ENCODE peak calls at places on chromosomes 12 and 14, in five cellular contexts. One of them, this sample, is unnamed.

GRCh38 chr12:32896438-32897275 is at the start of gene PKP2:
- DNase-seq in cardiac muscle cell: peak; percentile 69
- DNase-seq in GM18507: no peak
- DNase-seq in ELF-1: peak; percentile 93
- DNase-seq in B cell: peak; percentile 25
- DNase-seq in this sample: no peak

GRCh38 chr12:43453761-43454160 is 98.2 kb downstream of the ADAMTS20 start:
- DNase-seq in B cell: no peak
- DNase-seq in ELF-1: no peak
- DNase-seq in cardiac muscle cell: no peak
- DNase-seq in GM18507: no peak
- DNase-seq in this sample: no peak

GRCh38 chr14:104101651-104102281 is 16.3 kb downstream of the ASPG start:
- DNase-seq in cardiac muscle cell: no peak
- DNase-seq in GM18507: no peak
- DNase-seq in B cell: no peak
- DNase-seq in ELF-1: no peak
- DNase-seq in this sample: no peak

GRCh38 chr12:9651265-9651729 is 18.2 kb upstream of the CLEC2D start:
- DNase-seq in B cell: peak; percentile 48
- DNase-seq in GM18507: no peak
- DNase-seq in cardiac muscle cell: peak; percentile 76
- DNase-seq in ELF-1: no peak
- DNase-seq in this sample: no peak

GRCh38 chr12:48996794-48997718 is 2.1 kb downstream of the DDN start:
- DNase-seq in cardiac muscle cell: peak; percentile 73
- DNase-seq in ELF-1: peak; percentile 82
- DNase-seq in GM18507: no peak
- DNase-seq in B cell: peak; percentile 87
- DNase-seq in this sample: no peak

GRCh38 chr12:49706351-49707126 is 666 bp downstream of the FMNL3 start:
- DNase-seq in B cell: peak; percentile 47
- DNase-seq in GM18507: no peak
- DNase-seq in ELF-1: peak; percentile 56
- DNase-seq in cardiac muscle cell: peak; percentile 50
- DNase-seq in this sample: peak; percentile 17

GRCh38 chr12:8687846-8688601 is 9.8 kb upstream of the RIMKLB start:
- DNase-seq in B cell: no peak
- DNase-seq in GM18507: no peak
- DNase-seq in cardiac muscle cell: peak; percentile 90
- DNase-seq in ELF-1: peak; percentile 91
- DNase-seq in this sample: peak; percentile 86

GRCh38 chr14:99685061-99685995 is 1.2 kb downstream of the CYP46A1 start:
- DNase-seq in ELF-1: no peak
- DNase-seq in cardiac muscle cell: no peak
- DNase-seq in B cell: no peak
- DNase-seq in GM18507: no peak
- DNase-seq in this sample: no peak

GRCh38 chr14:51335521-51335920 is 95.5 kb downstream of the TMX1 start:
- DNase-seq in GM18507: no peak
- DNase-seq in B cell: no peak
- DNase-seq in ELF-1: no peak
- DNase-seq in cardiac muscle cell: peak; percentile 78
- DNase-seq in this sample: no peak

GRCh38 chr12:33514893-33515292 is 75.3 kb upstream of the SYT10 start:
- DNase-seq in cardiac muscle cell: no peak
- DNase-seq in B cell: no peak
- DNase-seq in ELF-1: no peak
- DNase-seq in GM18507: no peak
- DNase-seq in this sample: no peak

GRCh38 chr14:95597784-95598204 is 62.9 kb downstream of the GLRX5 start:
- DNase-seq in ELF-1: peak; percentile 89
- DNase-seq in cardiac muscle cell: peak; percentile 10
- DNase-seq in B cell: peak; percentile 26
- DNase-seq in GM18507: no peak
- DNase-seq in this sample: peak; percentile 87

GRCh38 chr12:90226211-90226610 is 517.6 kb upstream of the ATP2B1 start:
- DNase-seq in ELF-1: no peak
- DNase-seq in cardiac muscle cell: no peak
- DNase-seq in B cell: no peak
- DNase-seq in GM18507: no peak
- DNase-seq in this sample: no peak

GRCh38 chr12:98188649-98189048 is 326.7 kb upstream of the TMPO start:
- DNase-seq in GM18507: no peak
- DNase-seq in B cell: no peak
- DNase-seq in cardiac muscle cell: peak; percentile 38
- DNase-seq in ELF-1: no peak
- DNase-seq in this sample: no peak

GRCh38 chr12:112097641-112098040 is 10.9 kb downstream of the NAA25 start:
- DNase-seq in cardiac muscle cell: no peak
- DNase-seq in GM18507: no peak
- DNase-seq in B cell: no peak
- DNase-seq in ELF-1: no peak
- DNase-seq in this sample: no peak

GRCh38 chr12:27463826-27464554 is 17.5 kb downstream of the SMCO2 start:
- DNase-seq in ELF-1: no peak
- DNase-seq in GM18507: no peak
- DNase-seq in B cell: no peak
- DNase-seq in cardiac muscle cell: peak; percentile 93
- DNase-seq in this sample: no peak

GRCh38 chr14:55000381-55000780 is 26.5 kb downstream of the WDHD1 start:
- DNase-seq in ELF-1: no peak
- DNase-seq in cardiac muscle cell: peak; percentile 70
- DNase-seq in B cell: no peak
- DNase-seq in GM18507: no peak
- DNase-seq in this sample: no peak

GRCh38 chr12:24393105-24393504 is 443.6 kb upstream of the SOX5 start:
- DNase-seq in GM18507: no peak
- DNase-seq in B cell: no peak
- DNase-seq in cardiac muscle cell: no peak
- DNase-seq in ELF-1: no peak
- DNase-seq in this sample: no peak

GRCh38 chr12:79650440-79650839 is 40.3 kb downstream of the PAWR start:
- DNase-seq in B cell: no peak
- DNase-seq in GM18507: no peak
- DNase-seq in ELF-1: no peak
- DNase-seq in cardiac muscle cell: no peak
- DNase-seq in this sample: no peak

GRCh38 chr14:104281768-104282301 is 143.4 kb downstream of the KIF26A start:
- DNase-seq in cardiac muscle cell: no peak
- DNase-seq in B cell: no peak
- DNase-seq in GM18507: no peak
- DNase-seq in ELF-1: no peak
- DNase-seq in this sample: no peak

GRCh38 chr14:67515386-67516079 is 17.6 kb upstream of the PLEKHH1 start:
- DNase-seq in B cell: peak; percentile 65
- DNase-seq in cardiac muscle cell: peak; percentile 14
- DNase-seq in GM18507: no peak
- DNase-seq in ELF-1: peak; percentile 24
- DNase-seq in this sample: no peak

GRCh38 chr12:3446235-3446634 is 44.8 kb upstream of the PRMT8 start:
- DNase-seq in cardiac muscle cell: no peak
- DNase-seq in B cell: no peak
- DNase-seq in ELF-1: no peak
- DNase-seq in GM18507: no peak
- DNase-seq in this sample: no peak